ENCODE peak calls at places on chromosomes 13 and 19, in ten cellular contexts. L, G, J, W, F, H, V, O, U and X are unnamed samples.

GRCh38 chr19:43591904-43592772 is 3.8 kb downstream of the IRGQ start:
- DNase-seq in U (no peak), H (no peak), G (no peak), J (no peak), V (no peak), F (no peak), W (no peak), O (no peak), L (no peak), X (no peak)

GRCh38 chr13:68895696-68896095 is 1211.9 kb upstream of the ATXN8OS start:
- DNase-seq in H (no peak), W (no peak), V (peak), F (no peak), L (no peak), U (no peak), J (no peak), G (no peak), O (no peak), X (no peak)

GRCh38 chr13:23455401-23456185 is 22.1 kb upstream of the SACS start:
- DNase-seq in G (no peak), J (no peak), W (no peak), H (no peak), O (no peak), U (no peak), F (no peak), V (peak), L (no peak), X (no peak)

GRCh38 chr19:49524812-49525455 is 2.9 kb upstream of the RCN3 start:
- DNase-seq in H (no peak), L (no peak), V (no peak), O (no peak), W (no peak), U (no peak), G (no peak), J (no peak), F (no peak), X (no peak)

GRCh38 chr19:13712767-13713201 is 51.5 kb upstream of the MRI1 start:
- DNase-seq in V (no peak), F (no peak), H (no peak), W (no peak), U (no peak), G (no peak), L (no peak), O (no peak), J (no peak), X (no peak)

GRCh38 chr13:46173656-46174055 is 8.3 kb downstream of the LCP1 start:
- DNase-seq in U (no peak), J (no peak), G (no peak), L (no peak), O (no peak), V (no peak), H (no peak), W (no peak), F (no peak), X (no peak)

GRCh38 chr13:30997697-30998547 is 65.5 kb downstream of the TEX26 start:
- DNase-seq in H (no peak), L (no peak), O (no peak), J (no peak), G (no peak), W (no peak), U (no peak), V (peak), F (peak), X (no peak)

GRCh38 chr19:35991731-35992450 is 3.1 kb upstream of the SDHAF1 start:
- DNase-seq in U (no peak), V (no peak), G (no peak), J (no peak), L (no peak), W (no peak), O (no peak), H (no peak), F (no peak), X (no peak)

GRCh38 chr13:89520468-89520867 is 1827.0 kb upstream of the MIR17HG start:
- DNase-seq in H (no peak), L (no peak), F (no peak), U (no peak), O (no peak), J (no peak), W (no peak), G (peak), V (peak), X (no peak)

GRCh38 chr19:54670576-54671347 is 8.0 kb downstream of the LILRB4 start:
- DNase-seq in L (no peak), H (no peak), F (no peak), G (no peak), V (no peak), U (no peak), W (no peak), J (no peak), O (no peak), X (no peak)

GRCh38 chr13:98842858-98843481 is 90.5 kb upstream of the SLC15A1 start:
- DNase-seq in V (peak), W (peak), J (peak), U (peak), G (peak), F (peak), L (peak), H (peak), O (peak), X (peak)

GRCh38 chr13:109781384-109782065 is 4.9 kb downstream of the IRS2 start:
- DNase-seq in U (no peak), J (no peak), G (no peak), W (no peak), V (no peak), F (no peak), O (peak), L (no peak), H (no peak), X (no peak)

GRCh38 chr19:35718345-35719041 is 690 bp downstream of the KMT2B start:
- DNase-seq in U (peak), W (peak), J (peak), F (peak), V (peak), G (no peak), L (peak), O (no peak), H (no peak), X (peak)

GRCh38 chr13:97975851-97976550 is 22.5 kb downstream of the IPO5 start:
- DNase-seq in H (peak), F (peak), U (peak), L (peak), G (peak), W (peak), O (peak), V (peak), J (peak), X (peak)

GRCh38 chr19:51226068-51226467 is 1.2 kb downstream of the CD33 start:
- DNase-seq in J (no peak), O (no peak), G (no peak), V (no peak), L (no peak), H (no peak), U (no peak), W (no peak), F (no peak), X (no peak)

GRCh38 chr19:35869327-35870123 is 1.2 kb downstream of the APLP1 start:
- DNase-seq in L (peak), U (peak), G (peak), O (no peak), J (peak), V (peak), H (peak), F (peak), W (peak), X (peak)

DNA sequence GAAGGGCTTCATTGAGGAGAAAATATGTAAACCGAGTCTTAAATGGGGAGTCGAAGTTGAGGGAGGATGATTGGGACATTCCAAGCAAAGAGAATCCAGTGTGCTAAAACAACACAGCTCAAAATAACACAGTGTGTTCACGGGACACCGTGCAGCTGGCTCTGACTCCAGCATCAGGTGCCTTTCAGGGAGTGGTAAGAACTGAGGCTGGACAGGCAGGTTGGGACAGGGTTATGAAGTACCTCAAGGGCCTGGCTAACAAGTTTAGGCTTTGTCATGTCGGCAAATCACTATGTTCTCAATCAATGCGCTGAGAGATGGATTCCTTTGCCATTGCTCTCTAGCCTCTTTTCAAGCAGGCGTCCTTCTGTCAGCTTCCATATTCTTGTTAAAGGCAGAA is 27.5 kb upstream of the WDFY2 start:
- DNase-seq in W (no peak), F (no peak), G (peak), J (no peak), V (peak), L (no peak), U (no peak), O (no peak), H (no peak), X (no peak)
- TF ChIP-seq CTCF in W (no peak), F (no peak), G (no peak), J (no peak), V (no peak), L (no peak), U (no peak), O (no peak), H (no peak), X (no peak)

GRCh38 chr13:26558912-26559485 is 1.5 kb downstream of the WASF3 start:
- DNase-seq in L (peak), F (no peak), U (no peak), H (peak), V (no peak), G (no peak), W (no peak), O (no peak), J (no peak), X (no peak)

GRCh38 chr13:26558074-26558805 is 757 bp downstream of the WASF3 start:
- DNase-seq in G (peak), J (no peak), U (no peak), L (peak), V (no peak), W (peak), F (peak), H (peak), O (no peak), X (no peak)

GRCh38 chr13:26557051-26557392 is 461 bp upstream of the WASF3 start:
- DNase-seq in O (no peak), F (no peak), W (no peak), L (no peak), H (no peak), G (no peak), U (no peak), J (no peak), V (no peak), X (no peak)

GRCh38 chr13:26557393-26558073 is at the start of gene WASF3:
- DNase-seq in H (peak), O (peak), G (peak), W (peak), V (peak), J (peak), U (peak), F (peak), L (peak), X (peak)

DNA sequence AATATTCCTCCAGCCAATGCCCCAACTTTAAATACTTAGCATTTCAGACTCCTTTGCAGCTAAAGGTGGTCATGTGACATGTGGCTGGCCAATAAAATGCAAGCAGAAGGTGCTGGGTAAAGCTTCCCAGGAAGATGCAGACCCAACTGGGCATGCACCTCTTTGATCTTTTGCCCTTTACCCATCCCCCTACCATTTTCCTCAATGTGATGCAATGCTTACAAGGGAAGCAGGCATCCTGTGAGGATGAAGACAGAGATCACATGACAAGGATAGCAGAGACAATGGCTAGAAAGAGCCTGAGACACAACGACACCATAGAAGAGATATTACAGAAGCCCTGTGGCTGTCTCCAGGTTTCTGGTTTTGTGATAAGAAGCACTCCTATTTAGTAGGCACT is 2.1 kb upstream of the WASF3 start:
- DNase-seq in J (no peak), U (no peak), G (no peak), V (no peak), L (no peak), H (no peak), W (no peak), F (no peak), O (no peak), X (no peak)
- TF ChIP-seq CTCF in J (no peak), U (no peak), G (no peak), V (no peak), L (no peak), H (no peak), W (no peak), F (no peak), O (no peak), X (no peak)

DNA sequence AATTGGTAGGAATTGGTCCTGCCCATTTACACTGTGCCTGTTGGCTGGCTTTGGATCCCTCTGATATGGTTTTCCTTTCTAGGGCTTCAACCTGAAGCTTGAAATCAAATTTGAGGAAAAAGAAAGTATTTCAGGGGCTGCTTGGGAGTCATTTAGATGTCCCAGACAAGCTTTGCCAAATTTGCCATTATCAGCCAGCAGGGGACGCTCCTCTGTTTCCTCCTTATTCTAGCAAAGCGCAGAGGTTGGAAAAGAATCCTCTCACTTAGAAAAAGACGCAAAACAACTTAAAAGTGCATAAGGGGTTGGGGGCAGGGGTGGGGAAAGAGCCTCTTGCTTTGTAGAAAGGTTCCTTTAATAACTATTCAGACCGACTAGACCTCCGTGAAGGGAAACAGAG is 1211.1 kb upstream of the PCDH20 start:
- DNase-seq in J (peak), W (no peak), G (no peak), F (peak), V (no peak), U (no peak), O (no peak), H (peak), L (no peak), X (peak)
- TF ChIP-seq CTCF in J (peak), W (no peak), G (no peak), F (peak), V (no peak), U (no peak), O (no peak), H (peak), L (no peak), X (peak)

GRCh38 chr13:27288397-27288796 is 17.8 kb downstream of the RASL11A start:
- DNase-seq in O (no peak), J (no peak), W (no peak), V (no peak), F (no peak), H (no peak), L (no peak), G (no peak), U (no peak), X (no peak)

GRCh38 chr13:27280009-27280646 is 9.5 kb downstream of the RASL11A start:
- DNase-seq in J (no peak), W (peak), U (no peak), V (no peak), H (no peak), L (no peak), O (peak), F (peak), G (no peak), X (no peak)

GRCh38 chr13:27280841-27281240 is 10.2 kb downstream of the RASL11A start:
- DNase-seq in V (no peak), W (no peak), O (no peak), F (no peak), G (no peak), U (no peak), J (no peak), H (no peak), L (no peak), X (no peak)

GRCh38 chr13:27281420-27281819 is 10.8 kb downstream of the RASL11A start:
- DNase-seq in H (no peak), W (no peak), O (no peak), U (peak), J (no peak), F (no peak), G (no peak), V (no peak), L (no peak), X (no peak)

DNA sequence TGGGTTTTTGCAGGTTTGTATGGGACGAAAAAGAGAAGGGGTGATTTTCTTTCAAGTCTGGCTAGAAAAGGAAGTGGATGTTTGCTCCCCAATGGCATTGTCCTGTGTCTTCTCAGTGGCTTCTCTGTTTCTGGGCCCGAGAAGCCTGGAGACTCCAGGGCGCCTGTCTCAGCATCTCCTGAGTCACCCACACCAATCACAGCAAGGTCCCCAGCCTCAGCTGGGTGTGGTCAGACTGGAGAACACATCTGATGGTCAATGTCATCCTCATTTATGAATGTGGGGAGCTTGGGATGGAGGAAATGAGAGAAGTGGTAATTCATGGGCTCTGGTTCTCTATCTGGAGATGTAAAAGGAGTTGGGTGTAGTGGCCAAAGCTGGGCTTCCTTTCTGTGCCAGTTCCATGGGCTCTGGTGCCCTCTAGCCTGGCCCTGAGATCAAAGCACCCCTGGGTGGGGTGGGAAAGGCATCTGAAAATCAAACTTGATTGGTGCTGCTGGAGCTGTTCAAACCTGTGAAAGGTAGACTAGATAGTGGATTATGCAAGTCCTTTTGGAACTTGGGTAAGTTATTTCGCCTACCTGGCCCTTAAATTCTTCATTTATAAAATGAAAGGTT is 13.4 kb downstream of the RASL11A start:
- DNase-seq in O (peak), G (peak), U (peak), F (peak), V (no peak), H (no peak), L (peak), J (no peak), W (peak), X (no peak)
- TF ChIP-seq CTCF in O (peak), G (no peak), U (peak), F (peak), V (peak), H (peak), L (peak), J (peak), W (no peak), X (peak)